ENCODE peak calls at places on chromosomes 4 and X, in ten cellular contexts. X, P, B, D, F, E, W, O, T and J are unnamed samples. For H3K4me1, the result is how much of the 10 kb centered on the place peaks cover.

GRCh38 chr4:5845035-5845905 is 47.6 kb downstream of the CRMP1 start:
- DNase-seq in E (peak), W (no peak), T (no peak), F (no peak), O (no peak), X (no peak), B (no peak), D (no peak), P (no peak), J (no peak)

GRCh38 chrX:46683023-46683422 is 75.9 kb downstream of the SLC9A7 start:
- DNase-seq in F (no peak), B (no peak), P (peak), O (no peak), E (no peak), T (peak), D (no peak), W (no peak), X (no peak), J (no peak)

GRCh38 chr4:39047691-39048090 is 14.3 kb upstream of the KLHL5 start:
- DNase-seq in W (no peak), O (no peak), B (no peak), E (no peak), T (peak), X (no peak), D (no peak), P (peak), F (no peak), J (no peak)

GRCh38 chr4:177879851-177880250 is 437.6 kb upstream of the AGA start:
- DNase-seq in B (no peak), O (no peak), D (no peak), W (no peak), E (peak), X (no peak), F (no peak), T (peak), P (no peak), J (no peak)

GRCh38 chrX:108397627-108398392 is 40.4 kb downstream of the COL4A6 start:
- DNase-seq in W (no peak), X (no peak), P (peak), T (peak), E (no peak), O (no peak), F (no peak), B (no peak), D (no peak), J (no peak)

GRCh38 chrX:8194216-8194615 is 23.1 kb upstream of the VCX2 start:
- DNase-seq in T (peak), F (no peak), X (no peak), P (no peak), O (no peak), W (no peak), D (no peak), E (no peak), B (no peak), J (no peak)

GRCh38 chrX:111652719-111653118 is 28.3 kb upstream of the ALG13 start:
- DNase-seq in D (no peak), F (no peak), X (no peak), B (no peak), E (peak), O (no peak), T (no peak), P (no peak), W (no peak), J (no peak)

GRCh38 chrX:40544343-40545250 is 36.2 kb upstream of the ATP6AP2 start:
- DNase-seq in X (no peak), E (no peak), B (no peak), D (no peak), O (no peak), F (no peak), T (peak), P (peak), W (no peak), J (no peak)

GRCh38 chrX:72003811-72004750 is 93.4 kb downstream of the NHSL2 start:
- DNase-seq in W (peak), P (peak), O (no peak), T (peak), D (no peak), E (peak), F (no peak), B (no peak), X (no peak), J (peak)

GRCh38 chrX:572490-573124 is 58.0 kb upstream of the SHOX start:
- DNase-seq in D (no peak), B (no peak), W (no peak), T (no peak), P (no peak), F (no peak), X (no peak), O (no peak), E (no peak), J (no peak)

GRCh38 chrX:44344194-44344593 is 722 bp upstream of the EFHC2 start:
- DNase-seq in B (peak), P (no peak), T (no peak), F (peak), O (peak), D (no peak), X (no peak), W (peak), E (no peak), J (peak)

GRCh38 chr4:184651899-184652298 is 2.4 kb downstream of the PRIMPOL start:
- DNase-seq in E (no peak), B (no peak), T (no peak), O (no peak), F (no peak), P (no peak), W (no peak), X (no peak), D (no peak), J (no peak)
- H3K4me1 ChIP-seq in E (under half), B (under half), T (under half), O (under half), F (under half), P (under half), W (under half), X (under half), D (under half), J (under half)

DNA sequence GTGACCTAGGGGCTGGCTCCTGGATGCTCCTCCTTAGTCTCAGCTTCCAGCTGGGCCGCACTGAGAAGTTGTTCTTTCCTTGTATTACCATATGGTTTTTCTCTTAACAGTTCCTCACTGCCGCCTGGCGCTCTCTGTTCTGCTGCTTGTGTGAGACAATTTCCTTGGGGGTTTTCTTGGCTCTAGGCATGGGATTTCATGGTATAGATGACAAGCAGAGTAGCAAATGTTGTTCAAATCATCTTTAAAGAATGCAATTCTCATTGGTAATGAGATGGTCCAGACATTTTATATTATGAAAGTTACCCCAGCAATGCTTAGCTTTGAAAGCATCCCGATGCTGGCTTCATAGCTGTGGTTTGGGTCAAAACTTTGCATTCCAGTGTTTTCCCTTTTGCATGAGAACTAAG is 37.6 kb downstream of the SEPTIN11 start:
- DNase-seq in O (no peak), F (no peak), E (no peak), B (no peak), D (no peak), T (no peak), W (no peak), X (no peak), P (peak), J (peak)
- H3K4me3 ChIP-seq in O (no peak), F (no peak), E (no peak), B (no peak), D (no peak), T (no peak), W (no peak), X (no peak), P (peak), J (no peak)

DNA sequence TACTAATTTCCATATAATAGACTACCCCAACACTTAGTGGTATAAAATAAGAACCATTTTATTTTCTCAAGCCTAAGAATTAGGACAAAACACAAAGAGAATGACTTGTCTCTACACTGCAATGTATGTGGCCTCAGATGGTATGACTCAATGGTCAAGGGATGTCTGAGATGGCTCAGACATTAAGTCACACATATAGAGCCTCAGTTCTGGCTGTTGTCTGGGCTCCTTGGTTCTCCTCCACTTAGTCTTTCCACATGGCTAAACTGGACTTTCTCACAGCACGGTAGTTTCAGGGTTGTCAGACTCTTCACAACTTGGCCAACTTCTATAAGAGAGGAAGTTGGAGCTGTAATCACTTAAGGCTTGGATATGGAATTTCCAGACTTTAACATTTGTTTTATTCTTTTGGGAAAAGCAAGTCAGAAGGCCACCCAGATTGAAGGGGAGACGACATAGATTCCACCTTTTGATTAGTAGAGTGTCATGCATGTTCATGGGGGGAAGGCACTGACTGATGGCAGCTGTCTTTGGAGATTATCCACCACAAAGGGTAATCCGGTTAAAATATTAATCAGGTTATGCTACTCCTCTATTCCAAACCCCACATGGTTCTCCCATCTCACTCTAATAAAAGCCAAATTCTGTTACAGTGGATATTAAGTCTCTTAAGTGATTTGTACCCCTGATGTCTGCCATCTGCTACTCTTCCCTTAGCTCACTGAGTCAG is 9.4 kb downstream of the IL15 start:
- DNase-seq in B (no peak), E (no peak), D (no peak), P (peak), O (no peak), W (no peak), T (peak), X (no peak), F (no peak), J (no peak)
- H3K4me1 ChIP-seq in B (under half), E (under half), D (under half), P (under half), O (under half), W (under half), T (under half), X (under half), F (under half), J (under half)

GRCh38 chr4:152572417-152573086 is 36.7 kb upstream of the FBXW7 start:
- DNase-seq in T (peak), O (no peak), E (no peak), F (no peak), D (no peak), X (no peak), P (peak), B (no peak), W (no peak), J (no peak)
- H3K4me3 ChIP-seq in T (no peak), O (no peak), E (no peak), F (no peak), D (no peak), X (no peak), P (no peak), B (no peak), W (no peak), J (no peak)

GRCh38 chr4:163665521-163666334 is 171.2 kb downstream of the TMA16 start:
- DNase-seq in P (no peak), W (no peak), F (no peak), E (no peak), B (no peak), X (no peak), O (no peak), D (no peak), T (no peak), J (no peak)
- H3K4me1 ChIP-seq in P (under half), W (under half), F (under half), E (under half), B (under half), X (under half), O (under half), D (under half), T (under half), J (under half)

DNA sequence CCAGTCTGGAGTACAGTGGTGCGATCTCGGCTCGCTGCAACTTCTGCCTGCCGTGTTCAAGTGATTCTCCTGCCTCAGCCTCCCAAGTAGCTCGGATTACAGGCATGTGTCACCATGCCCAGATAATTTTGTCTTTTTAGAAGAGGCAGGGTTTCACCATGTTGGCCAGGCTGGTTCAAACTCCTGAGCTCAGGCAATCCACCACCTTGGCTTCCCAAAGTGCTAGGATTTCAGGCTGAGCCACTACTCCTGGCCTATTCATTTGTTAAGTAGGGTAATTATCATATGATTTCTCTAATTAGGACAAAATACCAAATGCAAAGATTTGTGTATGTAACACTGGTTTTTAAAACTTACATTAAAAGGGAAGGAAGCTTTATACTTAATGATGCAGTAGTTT is 137.8 kb downstream of the GPM6A start:
- DNase-seq in D (no peak), W (no peak), T (no peak), X (no peak), P (no peak), F (no peak), O (no peak), B (no peak), E (no peak), J (no peak)
- H3K4me3 ChIP-seq in D (no peak), W (no peak), T (no peak), X (no peak), P (no peak), F (no peak), O (no peak), B (no peak), E (no peak), J (no peak)

DNA sequence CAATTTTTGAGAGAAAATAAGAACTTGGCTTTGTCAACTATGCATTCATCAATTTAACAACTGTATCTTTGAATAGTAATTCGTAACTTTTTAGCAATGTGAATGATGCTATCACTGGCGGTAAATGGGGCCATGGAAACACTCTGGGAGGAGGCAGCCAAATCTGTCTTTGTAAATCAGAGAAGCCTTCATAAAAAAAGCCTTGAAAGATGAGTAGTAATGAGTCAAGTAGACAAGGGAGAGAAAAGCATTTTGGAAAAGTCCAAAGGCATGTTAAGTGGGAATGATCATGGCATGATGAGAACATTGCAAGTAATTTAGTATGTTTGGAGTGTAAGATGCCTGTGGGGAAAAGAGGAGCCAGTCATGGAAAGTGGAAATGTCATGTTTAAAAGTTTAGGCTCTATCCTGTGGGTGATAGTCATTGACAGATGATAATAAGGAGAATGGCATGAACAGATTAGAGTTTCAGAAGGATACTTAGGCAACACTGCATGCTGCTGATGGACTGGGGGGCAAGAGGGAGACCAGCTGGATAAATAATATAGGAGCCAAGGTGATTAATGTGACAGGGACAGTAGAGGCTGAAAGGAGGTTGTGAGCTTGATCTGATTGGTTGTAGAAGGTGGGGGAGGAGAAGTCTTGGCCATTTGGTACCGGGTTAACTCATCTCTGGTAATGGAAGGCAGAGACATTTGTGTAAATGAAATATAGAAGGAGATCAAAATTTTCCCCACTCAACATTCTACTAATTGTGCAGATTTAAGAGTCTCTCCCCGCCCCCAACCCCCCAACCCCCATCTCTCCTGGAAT is 16.3 kb downstream of the SPRY1 start:
- DNase-seq in B (no peak), X (no peak), T (peak), D (no peak), W (no peak), E (no peak), F (no peak), O (no peak), P (peak), J (no peak)
- H3K4me1 ChIP-seq in B (under half), X (under half), T (half or more), D (under half), W (under half), E (half or more), F (under half), O (under half), P (half or more), J (under half)

DNA sequence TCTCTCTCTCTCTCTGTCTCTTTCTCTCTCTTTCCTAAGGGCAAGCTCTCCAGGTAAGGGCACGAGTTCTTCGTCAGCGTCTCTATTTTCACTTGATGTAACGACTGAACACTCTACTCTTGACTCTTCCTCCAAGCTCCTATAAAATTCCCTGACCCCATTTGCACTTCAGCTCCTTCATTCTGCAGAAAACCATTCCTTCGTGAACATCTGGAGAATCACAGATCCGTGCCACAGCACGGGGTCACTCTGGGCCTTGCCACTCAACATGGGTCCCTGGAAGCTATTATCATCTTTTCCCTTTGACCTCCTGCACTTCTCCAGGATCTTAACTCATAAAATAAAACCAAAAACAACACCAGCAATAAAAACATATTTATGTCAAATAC is 112.0 kb upstream of the LNX1 start:
- DNase-seq in T (no peak), E (no peak), B (no peak), W (no peak), O (no peak), X (no peak), D (no peak), P (peak), F (no peak), J (no peak)
- H3K4me3 ChIP-seq in T (peak), E (no peak), B (no peak), W (no peak), O (no peak), X (no peak), D (no peak), P (no peak), F (no peak), J (peak)

GRCh38 chr4:139219450-139220055 is 42.5 kb upstream of the ELF2 start:
- DNase-seq in P (no peak), F (no peak), O (no peak), E (no peak), B (no peak), W (no peak), X (no peak), D (no peak), T (no peak), J (no peak)
- H3K4me1 ChIP-seq in P (under half), F (under half), O (under half), E (under half), B (under half), W (under half), X (under half), D (under half), T (under half), J (under half)

DNA sequence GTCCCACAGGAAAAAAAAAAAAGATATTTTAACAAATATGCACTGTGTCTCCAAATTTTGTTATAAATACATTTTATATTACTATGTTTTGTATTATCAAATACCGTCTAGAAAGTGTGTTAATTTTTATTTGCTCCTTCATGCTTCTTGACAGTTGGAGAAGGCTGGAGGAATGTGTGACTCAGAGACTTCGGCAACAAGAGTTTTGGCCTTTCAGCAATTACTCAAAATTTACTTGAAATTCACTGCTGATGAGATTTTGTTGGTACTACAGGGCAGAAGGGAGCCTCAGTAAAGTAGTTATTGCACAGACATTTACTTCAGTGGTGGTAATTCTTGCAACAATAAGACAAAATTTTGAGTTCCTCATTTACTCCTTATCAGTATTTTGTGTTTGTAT is 2164.0 kb downstream of the PCDH7 start:
- DNase-seq in W (no peak), F (no peak), P (peak), B (no peak), E (no peak), X (no peak), D (no peak), T (peak), O (no peak), J (no peak)
- H3K4me3 ChIP-seq in W (no peak), F (no peak), P (no peak), B (no peak), E (no peak), X (no peak), D (no peak), T (no peak), O (no peak), J (no peak)